ENCODE peak calls at places on chromosomes 7 and 10, in six cellular contexts. I is lower lobe of right lung, W is PC-9, S is RCC 7860, R is GM12864, U is fibroblast of the aortic adventitia. T is an unnamed sample.
A peak's percentile ranks its signal among the peaks of the same experiment; 100 is the strongest.

GRCh38 chr7:130273081-130273699 is 6.5 kb downstream of the CPA2 start:
- DNase-seq in I (no peak), W (no peak), S (no peak), R (no peak), U (no peak), T (no peak)

GRCh38 chr10:61301560-61301959 is 151.6 kb downstream of the TMEM26 start:
- DNase-seq in I (no peak), W (no peak), S (no peak), R (no peak), U (peak; percentile 21), T (no peak)

GRCh38 chr7:121499526-121500123 is 103.5 kb upstream of the FAM3C start:
- DNase-seq in I (no peak), W (no peak), S (no peak), R (no peak), U (no peak), T (no peak)

GRCh38 chr7:10940748-10941358 is 32.8 kb upstream of the PHF14 start:
- DNase-seq in I (no peak), W (peak; percentile 10), S (no peak), R (no peak), U (no peak), T (no peak)

GRCh38 chr7:47600199-47601118 is 18.5 kb upstream of the TNS3 start:
- DNase-seq in I (no peak), W (peak; percentile 70), S (peak; percentile 82), R (no peak), U (peak; percentile 84), T (no peak)

GRCh38 chr7:50739744-50740455 is 42.8 kb downstream of the GRB10 start:
- DNase-seq in I (no peak), W (no peak), S (peak; percentile 21), R (no peak), U (no peak), T (no peak)

GRCh38 chr10:86632009-86632800 is 22.1 kb upstream of the OPN4 start:
- DNase-seq in I (no peak), W (no peak), S (no peak), R (no peak), U (no peak), T (peak; percentile 73)

GRCh38 chr10:118798186-118798811 is 43.5 kb upstream of the CACUL1 start:
- DNase-seq in I (no peak), W (no peak), S (peak; percentile 87), R (no peak), U (peak; percentile 37), T (no peak)

GRCh38 chr7:4831723-4832495 is 29.9 kb downstream of the PAPOLB start:
- DNase-seq in I (no peak), W (no peak), S (no peak), R (no peak), U (no peak), T (no peak)

GRCh38 chr10:3593611-3594010 is 191.4 kb downstream of the KLF6 start:
- DNase-seq in I (no peak), W (no peak), S (no peak), R (no peak), U (no peak), T (no peak)

GRCh38 chr10:69333205-69333604 is 54.9 kb downstream of the HK1 start:
- DNase-seq in I (peak; percentile 72), W (peak; percentile 93), S (no peak), R (no peak), U (peak; percentile 40), T (no peak)

GRCh38 chr10:72250666-72251065 is 23.1 kb upstream of the DDIT4 start:
- DNase-seq in I (no peak), W (peak; percentile 22), S (no peak), R (no peak), U (peak; percentile 89), T (peak; percentile 83)

GRCh38 chr10:123930340-123931001 is 38.9 kb upstream of the CPXM2 start:
- DNase-seq in I (no peak), W (no peak), S (no peak), R (no peak), U (peak; percentile 98), T (no peak)

GRCh38 chr7:36278767-36279171 is 110.9 kb upstream of the ANLN start:
- DNase-seq in I (no peak), W (no peak), S (peak; percentile 58), R (no peak), U (peak; percentile 68), T (no peak)

GRCh38 chr7:112266141-112266540 is 59.6 kb downstream of the ZNF277 start:
- DNase-seq in I (no peak), W (no peak), S (no peak), R (no peak), U (no peak), T (no peak)

GRCh38 chr10:78829570-78829969 is 239.2 kb upstream of the ZMIZ1 start:
- DNase-seq in I (no peak), W (no peak), S (no peak), R (no peak), U (peak; percentile 51), T (no peak)

GRCh38 chr7:17618652-17618974 is 320.2 kb downstream of the AHR start:
- DNase-seq in I (no peak), W (peak; percentile 29), S (no peak), R (no peak), U (no peak), T (no peak)

GRCh38 chr7:1247527-1248041 is 14.9 kb downstream of the UNCX start:
- DNase-seq in I (no peak), W (no peak), S (no peak), R (no peak), U (no peak), T (peak; percentile 32)

GRCh38 chr7:70114854-70115253 is 516.6 kb downstream of the AUTS2 start:
- DNase-seq in I (no peak), W (no peak), S (no peak), R (no peak), U (no peak), T (no peak)

GRCh38 chr7:100472854-100473499 is 6.0 kb downstream of the TSC22D4 start:
- DNase-seq in I (no peak), W (no peak), S (no peak), R (no peak), U (peak; percentile 79), T (no peak)